ENCODE peak calls at places on chromosomes 5 and 9, in seven cellular contexts. T is H9, P is Caco-2, K is activated T-helper 1 cell treated with Interleukin-2 at 50 U/mL for 16 hours, G is fibroblast of lung, D is ascending aorta, Q is dorsolateral prefrontal cortex. W is an unnamed sample.

GRCh38 chr9:110135858-110136257 is 72.1 kb downstream of the C9orf152 start:
- DNase-seq in T (no peak), P (no peak), K (no peak), G (no peak), D (no peak), Q (no peak), W (no peak)

GRCh38 chr5:171477101-171477500 is 57.7 kb downstream of the FGF18 start:
- DNase-seq in T (no peak), P (no peak), K (no peak), G (no peak), D (no peak), Q (no peak), W (no peak)

GRCh38 chr9:33939924-33940874 is 108.5 kb downstream of the UBAP2 start:
- DNase-seq in T (no peak), P (no peak), K (no peak), G (no peak), D (no peak), Q (no peak), W (no peak)

GRCh38 chr9:134326754-134327526 is 685 bp downstream of the RXRA start:
- DNase-seq in T (no peak), P (no peak), K (no peak), G (peak), D (no peak), Q (no peak), W (no peak)

GRCh38 chr5:37717613-37718431 is 122.0 kb downstream of the GDNF start:
- DNase-seq in T (no peak), P (peak), K (no peak), G (peak), D (no peak), Q (no peak), W (no peak)

GRCh38 chr9:127018935-127019334 is 103.5 kb downstream of the ANGPTL2 start:
- DNase-seq in T (no peak), P (no peak), K (no peak), G (peak), D (no peak), Q (no peak), W (no peak)

GRCh38 chr9:98851730-98852462 is 44.4 kb downstream of the GALNT12 start:
- DNase-seq in T (no peak), P (no peak), K (no peak), G (no peak), D (no peak), Q (no peak), W (no peak)

GRCh38 chr5:57221049-57221568 is 47.2 kb downstream of the GPBP1 start:
- DNase-seq in T (no peak), P (no peak), K (no peak), G (peak), D (no peak), Q (no peak), W (no peak)

GRCh38 chr9:33436445-33436844 is 10.9 kb downstream of the AQP3 start:
- DNase-seq in T (no peak), P (peak), K (no peak), G (no peak), D (no peak), Q (no peak), W (no peak)

GRCh38 chr9:105957830-105958229 is 263.5 kb downstream of the TMEM38B start:
- DNase-seq in T (peak), P (no peak), K (no peak), G (no peak), D (no peak), Q (no peak), W (no peak)

GRCh38 chr9:107973451-107973850 is 483.9 kb upstream of the KLF4 start:
- DNase-seq in T (no peak), P (no peak), K (no peak), G (no peak), D (no peak), Q (no peak), W (no peak)

GRCh38 chr5:7745882-7746735 is 104.8 kb downstream of the CFAP90 start:
- DNase-seq in T (peak), P (peak), K (no peak), G (peak), D (peak), Q (peak), W (no peak)

GRCh38 chr5:146716636-146717035 is 161.9 kb downstream of the PPP2R2B start:
- DNase-seq in T (no peak), P (no peak), K (no peak), G (peak), D (no peak), Q (no peak), W (no peak)

GRCh38 chr9:5815421-5815820 is 17.5 kb downstream of the ERMP1 start:
- DNase-seq in T (no peak), P (no peak), K (no peak), G (no peak), D (no peak), Q (no peak), W (no peak)

GRCh38 chr9:84061613-84062205 is 81.1 kb downstream of the RMI1 start:
- DNase-seq in T (no peak), P (no peak), K (no peak), G (no peak), D (no peak), Q (no peak), W (no peak)

GRCh38 chr5:67773439-67773988 is 442.0 kb upstream of the PIK3R1 start:
- DNase-seq in T (no peak), P (peak), K (no peak), G (peak), D (no peak), Q (peak), W (no peak)

GRCh38 chr5:139660105-139660915 is 12.2 kb downstream of the CXXC5 start:
- DNase-seq in T (no peak), P (no peak), K (no peak), G (no peak), D (peak), Q (peak), W (no peak)

GRCh38 chr5:114504560-114504959 is 142.7 kb downstream of the KCNN2 start:
- DNase-seq in T (no peak), P (no peak), K (no peak), G (no peak), D (no peak), Q (no peak), W (no peak)

GRCh38 chr9:99101812-99102211 is 3.1 kb upstream of the TGFBR1 start:
- DNase-seq in T (no peak), P (no peak), K (no peak), G (no peak), D (no peak), Q (no peak), W (no peak)

GRCh38 chr9:73441890-73442818 is 290.5 kb downstream of the ANXA1 start:
- DNase-seq in T (peak), P (no peak), K (no peak), G (no peak), D (no peak), Q (no peak), W (no peak)

GRCh38 chr5:58022055-58022454 is 437.8 kb downstream of the PLK2 start:
- DNase-seq in T (no peak), P (no peak), K (no peak), G (no peak), D (no peak), Q (no peak), W (no peak)

GRCh38 chr5:10301842-10302610 is 5.7 kb downstream of the CMBL start:
- DNase-seq in T (no peak), P (no peak), K (no peak), G (no peak), D (peak), Q (no peak), W (no peak)

GRCh38 chr5:61332891-61333350 is 863 bp downstream of the ZSWIM6 start:
- DNase-seq in T (peak), P (no peak), K (peak), G (peak), D (peak), Q (no peak), W (peak)

GRCh38 chr9:5326893-5327548 is 12.7 kb downstream of the RLN1 start:
- DNase-seq in T (peak), P (no peak), K (no peak), G (peak), D (no peak), Q (no peak), W (no peak)

GRCh38 chr5:106985174-106985573 is 685.6 kb downstream of the EFNA5 start:
- DNase-seq in T (no peak), P (no peak), K (no peak), G (no peak), D (no peak), Q (no peak), W (no peak)

GRCh38 chr9:97831843-97832636 is 21.0 kb upstream of the FOXE1 start:
- DNase-seq in T (no peak), P (no peak), K (no peak), G (no peak), D (no peak), Q (no peak), W (no peak)

W was measured in effector CD8-positive, alpha-beta T cell.